ENCODE peak calls at places on chromosome 3, in five cellular contexts. One of them, this sample, is unnamed.

GRCh38 chr3:62665627-62666433 is 209.4 kb downstream of the CADPS start:
- DNase-seq in breast epithelium: peak; percentile 25
- DNase-seq in spleen: no peak
- DNase-seq in stomach: peak; percentile 63
- DNase-seq in suprapubic skin: peak; percentile 73
- DNase-seq in this sample: peak; percentile 7

GRCh38 chr3:178083906-178084823 is 452.1 kb upstream of the KCNMB2 start:
- DNase-seq in breast epithelium: no peak
- DNase-seq in stomach: no peak
- DNase-seq in suprapubic skin: no peak
- DNase-seq in spleen: no peak
- DNase-seq in this sample: no peak

GRCh38 chr3:141415959-141416358 is 47.7 kb downstream of the ZBTB38 start:
- DNase-seq in spleen: no peak
- DNase-seq in stomach: no peak
- DNase-seq in breast epithelium: no peak
- DNase-seq in suprapubic skin: no peak
- DNase-seq in this sample: no peak

GRCh38 chr3:154540950-154541604 is 111.1 kb upstream of the GPR149 start:
- DNase-seq in suprapubic skin: no peak
- DNase-seq in breast epithelium: no peak
- DNase-seq in spleen: no peak
- DNase-seq in stomach: no peak
- DNase-seq in this sample: no peak

GRCh38 chr3:172289583-172289982 is 158.7 kb downstream of the GHSR start:
- DNase-seq in stomach: no peak
- DNase-seq in spleen: peak; percentile 78
- DNase-seq in suprapubic skin: no peak
- DNase-seq in breast epithelium: no peak
- DNase-seq in this sample: no peak

GRCh38 chr3:43523454-43524053 is 98.3 kb downstream of the ANO10 start:
- DNase-seq in spleen: no peak
- DNase-seq in stomach: no peak
- DNase-seq in breast epithelium: no peak
- DNase-seq in suprapubic skin: no peak
- DNase-seq in this sample: no peak

GRCh38 chr3:128487813-128488635 is 5.0 kb downstream of the GATA2 start:
- DNase-seq in suprapubic skin: peak; percentile 84
- DNase-seq in spleen: peak; percentile 84
- DNase-seq in stomach: peak; percentile 67
- DNase-seq in breast epithelium: peak; percentile 56
- DNase-seq in this sample: no peak

GRCh38 chr3:78726545-78726944 is 1041.3 kb downstream of the ROBO1 start:
- DNase-seq in breast epithelium: no peak
- DNase-seq in suprapubic skin: no peak
- DNase-seq in spleen: no peak
- DNase-seq in stomach: no peak
- DNase-seq in this sample: no peak

GRCh38 chr3:65149877-65150276 is 462.1 kb upstream of the ADAMTS9 start:
- DNase-seq in stomach: no peak
- DNase-seq in spleen: no peak
- DNase-seq in suprapubic skin: no peak
- DNase-seq in breast epithelium: no peak
- DNase-seq in this sample: no peak

GRCh38 chr3:65142476-65142875 is 454.7 kb upstream of the ADAMTS9 start:
- DNase-seq in stomach: no peak
- DNase-seq in suprapubic skin: no peak
- DNase-seq in spleen: no peak
- DNase-seq in breast epithelium: no peak
- DNase-seq in this sample: no peak

GRCh38 chr3:65144791-65145355 is 457.1 kb upstream of the ADAMTS9 start:
- DNase-seq in spleen: no peak
- DNase-seq in stomach: no peak
- DNase-seq in suprapubic skin: no peak
- DNase-seq in breast epithelium: no peak
- DNase-seq in this sample: no peak

GRCh38 chr3:65151660-65152059 is 463.9 kb upstream of the ADAMTS9 start:
- DNase-seq in breast epithelium: no peak
- DNase-seq in suprapubic skin: no peak
- DNase-seq in spleen: no peak
- DNase-seq in stomach: no peak
- DNase-seq in this sample: no peak

DNA sequence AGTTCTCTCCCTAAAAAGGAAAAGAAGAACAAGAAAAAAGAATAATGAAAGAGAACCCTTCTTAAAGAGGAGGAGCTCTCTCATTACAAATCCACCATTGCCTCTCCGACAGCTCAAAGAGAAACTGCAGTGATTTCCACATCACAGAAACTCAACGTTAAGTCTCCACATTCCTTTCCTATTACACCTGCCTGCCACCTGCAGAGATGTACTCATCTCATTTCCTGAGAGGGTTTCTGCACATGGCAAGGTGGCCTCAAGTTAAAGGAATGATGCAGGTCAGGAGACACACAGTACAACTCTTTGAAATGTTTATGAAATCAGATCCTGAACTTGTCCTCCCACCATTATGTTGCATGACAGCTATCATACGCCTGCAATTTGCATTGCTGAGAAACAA is 458.3 kb upstream of the ADAMTS9 start:
- DNase-seq in spleen: no peak
- DNase-seq in breast epithelium: peak; percentile 20
- DNase-seq in stomach: no peak
- DNase-seq in suprapubic skin: no peak
- DNase-seq in this sample: no peak
- TF ChIP-seq POLR2AphosphoS5 in spleen: no peak
- TF ChIP-seq POLR2AphosphoS5 in breast epithelium: no peak
- TF ChIP-seq POLR2AphosphoS5 in stomach: no peak
- TF ChIP-seq POLR2AphosphoS5 in suprapubic skin: no peak
- TF ChIP-seq POLR2AphosphoS5 in this sample: no peak

DNA sequence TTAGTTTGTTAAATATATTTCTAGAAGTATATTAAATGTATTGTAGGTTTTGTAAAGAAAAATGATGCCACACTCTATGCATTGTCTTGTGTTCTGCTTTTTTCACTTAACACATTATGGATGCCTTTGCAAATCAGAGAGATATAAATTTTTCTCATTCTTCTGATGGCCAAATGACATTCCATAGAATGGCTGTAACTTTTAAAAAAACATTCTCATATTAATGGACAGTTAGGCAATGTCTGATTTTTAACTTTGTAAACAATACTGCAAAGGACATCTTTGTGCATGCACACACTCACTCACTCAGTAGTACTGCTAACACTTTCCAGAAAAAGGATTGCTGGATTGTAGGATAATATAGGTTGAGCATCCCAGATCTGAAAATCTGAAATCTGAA is 195.9 kb downstream of the ITPR1 start:
- DNase-seq in breast epithelium: no peak
- DNase-seq in suprapubic skin: no peak
- DNase-seq in stomach: no peak
- DNase-seq in spleen: no peak
- DNase-seq in this sample: no peak
- H3K27ac ChIP-seq in breast epithelium: no peak overlapping the region
- H3K27ac ChIP-seq in suprapubic skin: no peak overlapping the region
- H3K27ac ChIP-seq in stomach: no peak overlapping the region
- H3K27ac ChIP-seq in spleen: no peak overlapping the region
- H3K27ac ChIP-seq in this sample: no peak overlapping the region

GRCh38 chr3:26422415-26422814 is 200.2 kb upstream of the LRRC3B start:
- DNase-seq in spleen: no peak
- DNase-seq in stomach: no peak
- DNase-seq in suprapubic skin: no peak
- DNase-seq in breast epithelium: no peak
- DNase-seq in this sample: no peak
- TF ChIP-seq POLR2AphosphoS5 in spleen: no peak
- TF ChIP-seq POLR2AphosphoS5 in stomach: no peak
- TF ChIP-seq POLR2AphosphoS5 in suprapubic skin: no peak
- TF ChIP-seq POLR2AphosphoS5 in breast epithelium: no peak
- TF ChIP-seq POLR2AphosphoS5 in this sample: no peak

GRCh38 chr3:105806361-105806760 is 62.5 kb downstream of the CBLB start:
- DNase-seq in stomach: no peak
- DNase-seq in spleen: no peak
- DNase-seq in breast epithelium: no peak
- DNase-seq in suprapubic skin: no peak
- DNase-seq in this sample: no peak
- H3K27ac ChIP-seq in stomach: no peak overlapping the region
- H3K27ac ChIP-seq in spleen: no peak overlapping the region
- H3K27ac ChIP-seq in breast epithelium: no peak overlapping the region
- H3K27ac ChIP-seq in suprapubic skin: no peak overlapping the region
- H3K27ac ChIP-seq in this sample: no peak overlapping the region

This sample was measured in Panc1.